ENCODE peak calls at places on chromosomes 6 and 20, in seven cellular contexts. One of them, this sample, is unnamed.

GRCh38 chr20:25237610-25238318 is 10.1 kb upstream of the PYGB start:
- DNase-seq in SK-N-SH: no peak
- DNase-seq in HCT116: peak; percentile 94
- DNase-seq in HepG2: peak; percentile 90
- DNase-seq in GM12878: no peak
- DNase-seq in K562: peak; percentile 81
- DNase-seq in H1: no peak
- DNase-seq in this sample: peak; percentile 87

GRCh38 chr6:158441639-158442308 is 118.1 kb upstream of the TMEM181 start:
- DNase-seq in SK-N-SH: peak; percentile 62
- DNase-seq in HCT116: no peak
- DNase-seq in HepG2: no peak
- DNase-seq in GM12878: no peak
- DNase-seq in K562: no peak
- DNase-seq in H1: no peak
- DNase-seq in this sample: no peak

GRCh38 chr6:66489269-66489987 is 782.4 kb upstream of the EYS start:
- DNase-seq in SK-N-SH: no peak
- DNase-seq in HCT116: no peak
- DNase-seq in HepG2: peak; percentile 81
- DNase-seq in GM12878: no peak
- DNase-seq in K562: no peak
- DNase-seq in H1: no peak
- DNase-seq in this sample: no peak

GRCh38 chr6:150543178-150543577 is 56.5 kb upstream of the PLEKHG1 start:
- DNase-seq in SK-N-SH: no peak
- DNase-seq in HCT116: no peak
- DNase-seq in HepG2: no peak
- DNase-seq in GM12878: no peak
- DNase-seq in K562: no peak
- DNase-seq in H1: no peak
- DNase-seq in this sample: no peak

GRCh38 chr20:21234324-21234723 is 68.8 kb upstream of the XRN2 start:
- DNase-seq in SK-N-SH: no peak
- DNase-seq in HCT116: no peak
- DNase-seq in HepG2: no peak
- DNase-seq in GM12878: no peak
- DNase-seq in K562: no peak
- DNase-seq in H1: no peak
- DNase-seq in this sample: no peak

GRCh38 chr20:44406572-44407100 is 51.1 kb downstream of the HNF4A start:
- DNase-seq in SK-N-SH: no peak
- DNase-seq in HCT116: no peak
- DNase-seq in HepG2: no peak
- DNase-seq in GM12878: no peak
- DNase-seq in K562: no peak
- DNase-seq in H1: no peak
- DNase-seq in this sample: no peak

GRCh38 chr20:8128291-8129046 is 3.6 kb upstream of the PLCB1 start:
- DNase-seq in SK-N-SH: no peak
- DNase-seq in HCT116: no peak
- DNase-seq in HepG2: no peak
- DNase-seq in GM12878: no peak
- DNase-seq in K562: no peak
- DNase-seq in H1: no peak
- DNase-seq in this sample: no peak

GRCh38 chr6:129709451-129709908 is 497 bp downstream of the ARHGAP18 start:
- DNase-seq in SK-N-SH: no peak
- DNase-seq in HCT116: no peak
- DNase-seq in HepG2: no peak
- DNase-seq in GM12878: no peak
- DNase-seq in K562: no peak
- DNase-seq in H1: no peak
- DNase-seq in this sample: no peak

GRCh38 chr20:57103146-57103800 is 163.2 kb downstream of the BMP7 start:
- DNase-seq in SK-N-SH: no peak
- DNase-seq in HCT116: no peak
- DNase-seq in HepG2: no peak
- DNase-seq in GM12878: no peak
- DNase-seq in K562: no peak
- DNase-seq in H1: no peak
- DNase-seq in this sample: no peak

GRCh38 chr6:77403424-77403823 is 59.9 kb downstream of the HTR1B start:
- DNase-seq in SK-N-SH: no peak
- DNase-seq in HCT116: peak; percentile 3
- DNase-seq in HepG2: no peak
- DNase-seq in GM12878: no peak
- DNase-seq in K562: no peak
- DNase-seq in H1: no peak
- DNase-seq in this sample: no peak

GRCh38 chr6:39209360-39209811 is 19.9 kb downstream of the KCNK5 start:
- DNase-seq in SK-N-SH: no peak
- DNase-seq in HCT116: no peak
- DNase-seq in HepG2: no peak
- DNase-seq in GM12878: no peak
- DNase-seq in K562: no peak
- DNase-seq in H1: no peak
- DNase-seq in this sample: no peak

GRCh38 chr20:44861547-44862006 is 23.9 kb upstream of the YWHAB start:
- DNase-seq in SK-N-SH: no peak
- DNase-seq in HCT116: no peak
- DNase-seq in HepG2: no peak
- DNase-seq in GM12878: no peak
- DNase-seq in K562: peak; percentile 13
- DNase-seq in H1: no peak
- DNase-seq in this sample: no peak

GRCh38 chr6:95292011-95292410 is 285.3 kb upstream of the MANEA start:
- DNase-seq in SK-N-SH: no peak
- DNase-seq in HCT116: no peak
- DNase-seq in HepG2: no peak
- DNase-seq in GM12878: no peak
- DNase-seq in K562: no peak
- DNase-seq in H1: no peak
- DNase-seq in this sample: no peak

GRCh38 chr6:170042596-170043118 is 248.2 kb downstream of the DLL1 start:
- DNase-seq in SK-N-SH: no peak
- DNase-seq in HCT116: no peak
- DNase-seq in HepG2: no peak
- DNase-seq in GM12878: no peak
- DNase-seq in K562: no peak
- DNase-seq in H1: no peak
- DNase-seq in this sample: no peak

GRCh38 chr6:53926505-53926904 is 131.7 kb downstream of the LRRC1 start:
- DNase-seq in SK-N-SH: no peak
- DNase-seq in HCT116: peak; percentile 21
- DNase-seq in HepG2: no peak
- DNase-seq in GM12878: no peak
- DNase-seq in K562: no peak
- DNase-seq in H1: no peak
- DNase-seq in this sample: peak; percentile 39

GRCh38 chr6:6005467-6006427 is 978 bp downstream of the NRN1 start:
- DNase-seq in SK-N-SH: peak; percentile 44
- DNase-seq in HCT116: no peak
- DNase-seq in HepG2: no peak
- DNase-seq in GM12878: no peak
- DNase-seq in K562: no peak
- DNase-seq in H1: no peak
- DNase-seq in this sample: no peak

GRCh38 chr6:48111143-48111506 is at the start of gene PTCHD4:
- DNase-seq in SK-N-SH: peak; percentile 4
- DNase-seq in HCT116: peak; percentile 13
- DNase-seq in HepG2: peak; percentile 86
- DNase-seq in GM12878: no peak
- DNase-seq in K562: no peak
- DNase-seq in H1: peak; percentile 7
- DNase-seq in this sample: peak; percentile 85

GRCh38 chr20:3328501-3328900 is 79.0 kb downstream of the DNAAF9 start:
- DNase-seq in SK-N-SH: no peak
- DNase-seq in HCT116: no peak
- DNase-seq in HepG2: no peak
- DNase-seq in GM12878: no peak
- DNase-seq in K562: no peak
- DNase-seq in H1: no peak
- DNase-seq in this sample: no peak

GRCh38 chr6:35465646-35466045 is 2.6 kb upstream of the RPL10A start:
- DNase-seq in SK-N-SH: no peak
- DNase-seq in HCT116: no peak
- DNase-seq in HepG2: no peak
- DNase-seq in GM12878: no peak
- DNase-seq in K562: no peak
- DNase-seq in H1: no peak
- DNase-seq in this sample: no peak

GRCh38 chr20:35466856-35467255 is 11.5 kb downstream of the CEP250 start:
- DNase-seq in SK-N-SH: no peak
- DNase-seq in HCT116: no peak
- DNase-seq in HepG2: no peak
- DNase-seq in GM12878: no peak
- DNase-seq in K562: no peak
- DNase-seq in H1: no peak
- DNase-seq in this sample: no peak

GRCh38 chr20:35462351-35462750 is 7.0 kb downstream of the CEP250 start:
- DNase-seq in SK-N-SH: no peak
- DNase-seq in HCT116: no peak
- DNase-seq in HepG2: no peak
- DNase-seq in GM12878: no peak
- DNase-seq in K562: peak; percentile 93
- DNase-seq in H1: no peak
- DNase-seq in this sample: no peak

GRCh38 chr20:35465976-35466375 is 10.6 kb downstream of the CEP250 start:
- DNase-seq in SK-N-SH: no peak
- DNase-seq in HCT116: no peak
- DNase-seq in HepG2: no peak
- DNase-seq in GM12878: no peak
- DNase-seq in K562: no peak
- DNase-seq in H1: no peak
- DNase-seq in this sample: no peak

GRCh38 chr20:35461620-35462019 is 6.2 kb downstream of the CEP250 start:
- DNase-seq in SK-N-SH: no peak
- DNase-seq in HCT116: no peak
- DNase-seq in HepG2: no peak
- DNase-seq in GM12878: no peak
- DNase-seq in K562: no peak
- DNase-seq in H1: no peak
- DNase-seq in this sample: no peak

GRCh38 chr20:35463455-35464300 is 8.3 kb downstream of the CEP250 start:
- DNase-seq in SK-N-SH: peak; percentile 65
- DNase-seq in HCT116: peak; percentile 40
- DNase-seq in HepG2: peak; percentile 84
- DNase-seq in GM12878: no peak
- DNase-seq in K562: peak; percentile 82
- DNase-seq in H1: no peak
- DNase-seq in this sample: peak; percentile 61
- TF ChIP-seq JUND in SK-N-SH: no peak
- TF ChIP-seq JUND in HCT116: no peak
- TF ChIP-seq JUND in HepG2: no peak
- TF ChIP-seq JUND in GM12878: no peak
- TF ChIP-seq JUND in K562: no peak
- TF ChIP-seq JUND in H1: no peak
- TF ChIP-seq JUND in this sample: no peak

GRCh38 chr6:166714581-166714980 is 87.5 kb upstream of the RPS6KA2 start:
- DNase-seq in SK-N-SH: no peak
- DNase-seq in HCT116: no peak
- DNase-seq in HepG2: no peak
- DNase-seq in GM12878: no peak
- DNase-seq in K562: no peak
- DNase-seq in H1: no peak
- DNase-seq in this sample: no peak
- TF ChIP-seq JUND in SK-N-SH: no peak
- TF ChIP-seq JUND in HCT116: no peak
- TF ChIP-seq JUND in HepG2: no peak
- TF ChIP-seq JUND in GM12878: no peak
- TF ChIP-seq JUND in K562: no peak
- TF ChIP-seq JUND in H1: no peak
- TF ChIP-seq JUND in this sample: no peak

GRCh38 chr20:19942611-19943010 is 74.6 kb upstream of the NAA20 start:
- DNase-seq in SK-N-SH: no peak
- DNase-seq in HCT116: no peak
- DNase-seq in HepG2: no peak
- DNase-seq in GM12878: no peak
- DNase-seq in K562: no peak
- DNase-seq in H1: no peak
- DNase-seq in this sample: no peak

GRCh38 chr20:19944772-19945459 is 72.2 kb upstream of the NAA20 start:
- DNase-seq in SK-N-SH: no peak
- DNase-seq in HCT116: no peak
- DNase-seq in HepG2: no peak
- DNase-seq in GM12878: peak; percentile 40
- DNase-seq in K562: no peak
- DNase-seq in H1: no peak
- DNase-seq in this sample: no peak

GRCh38 chr20:19945732-19946670 is 71.2 kb upstream of the NAA20 start:
- DNase-seq in SK-N-SH: no peak
- DNase-seq in HCT116: no peak
- DNase-seq in HepG2: no peak
- DNase-seq in GM12878: no peak
- DNase-seq in K562: no peak
- DNase-seq in H1: no peak
- DNase-seq in this sample: no peak

GRCh38 chr20:19940945-19941590 is 76.1 kb upstream of the NAA20 start:
- DNase-seq in SK-N-SH: no peak
- DNase-seq in HCT116: no peak
- DNase-seq in HepG2: no peak
- DNase-seq in GM12878: no peak
- DNase-seq in K562: no peak
- DNase-seq in H1: no peak
- DNase-seq in this sample: no peak

DNA sequence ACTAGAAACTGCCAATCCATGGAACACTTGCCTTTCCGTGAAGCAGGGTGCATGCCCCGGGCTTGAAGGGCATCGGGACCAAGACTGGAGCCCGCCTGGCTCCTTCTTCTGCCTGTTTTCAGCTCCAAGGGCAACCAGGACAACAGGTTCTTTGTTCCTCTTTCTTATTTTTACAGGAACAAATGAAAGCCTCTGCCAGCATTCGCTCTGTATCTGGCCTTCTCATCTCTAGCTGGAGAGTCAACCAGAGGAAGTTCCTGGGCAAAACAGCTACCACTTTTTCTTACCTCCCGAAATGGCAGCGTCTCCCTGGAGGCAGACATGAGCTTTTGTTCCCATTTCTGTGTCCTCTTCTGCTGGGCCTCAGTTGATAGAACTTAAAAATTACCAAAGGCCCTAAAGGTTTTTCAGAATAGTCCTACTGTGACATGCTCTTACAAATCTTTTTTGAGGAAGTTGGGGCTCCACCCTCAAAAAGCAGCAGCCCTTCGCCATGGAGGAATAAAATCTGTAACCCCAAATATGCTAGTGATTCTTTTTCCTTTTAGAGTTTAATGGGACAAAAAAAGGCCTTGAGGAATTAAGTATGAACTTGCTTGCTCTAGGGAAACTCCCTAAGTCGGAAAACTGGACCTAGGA is 74.0 kb upstream of the NAA20 start:
- DNase-seq in SK-N-SH: no peak
- DNase-seq in HCT116: no peak
- DNase-seq in HepG2: no peak
- DNase-seq in GM12878: no peak
- DNase-seq in K562: no peak
- DNase-seq in H1: no peak
- DNase-seq in this sample: peak; percentile 19
- TF ChIP-seq JUND in SK-N-SH: no peak
- TF ChIP-seq JUND in HCT116: no peak
- TF ChIP-seq JUND in HepG2: no peak
- TF ChIP-seq JUND in GM12878: no peak
- TF ChIP-seq JUND in K562: no peak
- TF ChIP-seq JUND in H1: no peak
- TF ChIP-seq JUND in this sample: no peak

GRCh38 chr6:20610636-20611200 is 76.5 kb downstream of the CDKAL1 start:
- DNase-seq in SK-N-SH: no peak
- DNase-seq in HCT116: no peak
- DNase-seq in HepG2: no peak
- DNase-seq in GM12878: no peak
- DNase-seq in K562: no peak
- DNase-seq in H1: no peak
- DNase-seq in this sample: no peak
- TF ChIP-seq JUND in SK-N-SH: no peak
- TF ChIP-seq JUND in HCT116: no peak
- TF ChIP-seq JUND in HepG2: no peak
- TF ChIP-seq JUND in GM12878: no peak
- TF ChIP-seq JUND in K562: no peak
- TF ChIP-seq JUND in H1: no peak
- TF ChIP-seq JUND in this sample: no peak